ENCODE peak calls at places on chromosome 20, in four cellular contexts. G, V, L and B are unnamed samples.

GRCh38 chr20:55417797-55418196 is 587.5 kb downstream of the CBLN4 start:
- DNase-seq in G (no peak), L (no peak), V (no peak), B (no peak)

GRCh38 chr20:51560550-51561307 is 18.2 kb upstream of the NFATC2 start:
- DNase-seq in V (no peak), L (no peak), G (no peak), B (no peak)

GRCh38 chr20:8946036-8946926 is 122.6 kb upstream of the PLCB4 start:
- DNase-seq in G (no peak), V (no peak), L (no peak), B (no peak)

GRCh38 chr20:41182296-41183212 is 45.2 kb downstream of the PLCG1 start:
- DNase-seq in L (no peak), G (peak; percentile 64), V (no peak), B (no peak)

GRCh38 chr20:61954276-61955021 is 111.2 kb downstream of the TAF4 start:
- DNase-seq in V (no peak), L (no peak), G (peak; percentile 70), B (no peak)

GRCh38 chr20:59008715-59009336 is 1.8 kb upstream of the CTSZ start:
- DNase-seq in G (peak; percentile 53), L (no peak), V (no peak), B (no peak)

GRCh38 chr20:35840403-35840802 is 68.6 kb downstream of the PHF20 start:
- DNase-seq in V (no peak), L (no peak), G (no peak), B (no peak)

GRCh38 chr20:49821850-49822249 is 9.2 kb downstream of the SLC9A8 start:
- DNase-seq in V (no peak), L (no peak), G (no peak), B (no peak)

GRCh38 chr20:47355489-47356219 is 845 bp downstream of the ZMYND8 start:
- DNase-seq in V (no peak), G (no peak), L (no peak), B (no peak)

GRCh38 chr20:46240065-46240464 is 68.2 kb downstream of the CDH22 start:
- DNase-seq in G (no peak), V (no peak), L (no peak), B (peak; percentile 17)

GRCh38 chr20:3980260-3981131 is 34.9 kb downstream of the RNF24 start:
- DNase-seq in V (peak; percentile 24), G (no peak), L (no peak), B (peak; percentile 29)

GRCh38 chr20:64006902-64007301 is 26.0 kb downstream of the PRPF6 start:
- DNase-seq in G (no peak), V (no peak), L (no peak), B (no peak)

GRCh38 chr20:3651204-3651970 is 11.8 kb downstream of the GFRA4 start:
- DNase-seq in G (no peak), L (no peak), V (no peak), B (no peak)

GRCh38 chr20:23116301-23117089 is 30.4 kb upstream of the CD93 start:
- DNase-seq in L (no peak), G (no peak), V (no peak), B (no peak)

GRCh38 chr20:57167971-57168693 is 98.3 kb downstream of the BMP7 start:
- DNase-seq in G (no peak), L (no peak), V (no peak), B (no peak)

GRCh38 chr20:56391596-56392281 is at the start of gene AURKA:
- DNase-seq in V (no peak), L (no peak), G (no peak), B (no peak)

GRCh38 chr20:14406495-14406894 is 69.1 kb upstream of the FLRT3 start:
- DNase-seq in G (no peak), L (no peak), V (no peak), B (no peak)

GRCh38 chr20:45970646-45971424 is 1.2 kb downstream of the ZNF335 start:
- DNase-seq in G (no peak), L (no peak), V (no peak), B (no peak)

GRCh38 chr20:63553933-63554290 is at the start of gene FNDC11:
- DNase-seq in G (no peak), L (no peak), V (peak; percentile 68), B (no peak)